ENCODE peak calls at places on chromosome 10, in six cellular contexts. One of them, this sample, is unnamed. For H3K4me1, the result is how much of the 10 kb centered on the place peaks cover.

GRCh38 chr10:43075612-43076003 is 1.3 kb upstream of the RET start:
- DNase-seq in GM12878: no peak
- DNase-seq in left ventricle myocardium inferior: no peak
- DNase-seq in lung: no peak
- DNase-seq in naive thymus-derived CD4-positive, alpha-beta T cell: no peak
- DNase-seq in esophagus muscularis mucosa: no peak
- DNase-seq in this sample: no peak

GRCh38 chr10:132961-133898 is 2.0 kb upstream of the ZMYND11 start:
- DNase-seq in GM12878: no peak
- DNase-seq in left ventricle myocardium inferior: no peak
- DNase-seq in lung: no peak
- DNase-seq in naive thymus-derived CD4-positive, alpha-beta T cell: no peak
- DNase-seq in esophagus muscularis mucosa: no peak
- DNase-seq in this sample: no peak

GRCh38 chr10:124632064-124632531 is 112.1 kb downstream of the FAM53B start:
- DNase-seq in GM12878: no peak
- DNase-seq in left ventricle myocardium inferior: peak
- DNase-seq in lung: peak
- DNase-seq in naive thymus-derived CD4-positive, alpha-beta T cell: no peak
- DNase-seq in esophagus muscularis mucosa: no peak
- DNase-seq in this sample: peak

GRCh38 chr10:132142396-132143161 is 44.2 kb upstream of the DPYSL4 start:
- DNase-seq in GM12878: no peak
- DNase-seq in left ventricle myocardium inferior: peak
- DNase-seq in lung: no peak
- DNase-seq in naive thymus-derived CD4-positive, alpha-beta T cell: peak
- DNase-seq in esophagus muscularis mucosa: no peak
- DNase-seq in this sample: peak

GRCh38 chr10:110651044-110651958 is 7.2 kb downstream of the RBM20 start:
- DNase-seq in GM12878: no peak
- DNase-seq in left ventricle myocardium inferior: no peak
- DNase-seq in lung: no peak
- DNase-seq in naive thymus-derived CD4-positive, alpha-beta T cell: peak
- DNase-seq in esophagus muscularis mucosa: peak
- DNase-seq in this sample: no peak

GRCh38 chr10:59536576-59537014 is 173.1 kb downstream of the SLC16A9 start:
- DNase-seq in GM12878: no peak
- DNase-seq in left ventricle myocardium inferior: peak
- DNase-seq in lung: no peak
- DNase-seq in naive thymus-derived CD4-positive, alpha-beta T cell: no peak
- DNase-seq in esophagus muscularis mucosa: no peak
- DNase-seq in this sample: no peak

GRCh38 chr10:98339790-98340189 is 71.8 kb upstream of the LOXL4 start:
- DNase-seq in GM12878: peak
- DNase-seq in left ventricle myocardium inferior: no peak
- DNase-seq in lung: no peak
- DNase-seq in naive thymus-derived CD4-positive, alpha-beta T cell: no peak
- DNase-seq in esophagus muscularis mucosa: no peak
- DNase-seq in this sample: no peak

GRCh38 chr10:100009283-100009792 is 409 bp downstream of the DNMBP start:
- DNase-seq in GM12878: no peak
- DNase-seq in left ventricle myocardium inferior: no peak
- DNase-seq in lung: no peak
- DNase-seq in naive thymus-derived CD4-positive, alpha-beta T cell: no peak
- DNase-seq in esophagus muscularis mucosa: no peak
- DNase-seq in this sample: peak

GRCh38 chr10:131726460-131726861 is 174.3 kb upstream of the PPP2R2D start:
- DNase-seq in GM12878: no peak
- DNase-seq in left ventricle myocardium inferior: peak
- DNase-seq in lung: no peak
- DNase-seq in naive thymus-derived CD4-positive, alpha-beta T cell: no peak
- DNase-seq in esophagus muscularis mucosa: no peak
- DNase-seq in this sample: peak

GRCh38 chr10:132512693-132513345 is 24.8 kb upstream of the INPP5A start:
- DNase-seq in GM12878: no peak
- DNase-seq in left ventricle myocardium inferior: no peak
- DNase-seq in lung: no peak
- DNase-seq in naive thymus-derived CD4-positive, alpha-beta T cell: no peak
- DNase-seq in esophagus muscularis mucosa: no peak
- DNase-seq in this sample: no peak

DNA sequence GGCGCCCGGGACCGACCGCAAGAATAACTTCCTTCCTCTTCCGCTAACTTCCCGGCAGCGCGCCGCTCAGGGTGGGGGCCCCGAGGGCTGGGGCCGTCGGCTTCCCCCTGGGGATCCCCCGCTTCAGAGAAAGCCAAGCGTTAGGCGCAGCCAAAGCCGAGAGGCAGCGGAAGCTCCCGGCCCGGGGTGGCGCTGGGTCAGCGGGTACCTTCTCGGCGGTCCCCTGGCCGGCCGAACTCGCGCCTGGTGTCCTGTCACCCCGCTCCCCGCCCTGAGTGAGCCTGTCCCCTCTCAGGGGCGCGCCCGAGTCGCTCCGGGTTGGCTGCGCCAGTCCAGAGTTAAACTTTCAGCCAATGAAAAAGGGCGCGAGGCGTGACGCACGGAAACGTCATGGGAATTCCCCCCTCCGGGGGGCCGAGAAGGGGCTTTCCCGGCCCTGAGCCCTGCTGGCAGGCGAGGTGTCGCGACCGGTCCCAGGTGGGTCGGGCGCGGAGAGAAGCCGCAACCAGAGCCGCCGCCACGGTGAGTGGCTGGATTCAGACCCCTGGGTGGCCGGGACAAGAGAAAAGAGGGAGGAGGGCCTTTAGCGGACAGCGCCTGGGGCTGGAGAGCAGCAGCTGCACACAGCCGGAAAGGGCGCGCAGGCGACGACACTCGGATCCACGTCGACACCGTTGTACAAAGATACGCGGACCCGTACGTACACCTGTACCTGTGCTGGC is 1.3 kb upstream of the NFKB2 start:
- DNase-seq in GM12878: peak
- DNase-seq in left ventricle myocardium inferior: peak
- DNase-seq in lung: peak
- DNase-seq in naive thymus-derived CD4-positive, alpha-beta T cell: peak
- DNase-seq in esophagus muscularis mucosa: peak
- DNase-seq in this sample: peak
- H3K27ac ChIP-seq in GM12878: peak
- H3K27ac ChIP-seq in left ventricle myocardium inferior: peak
- H3K27ac ChIP-seq in lung: peak
- H3K27ac ChIP-seq in naive thymus-derived CD4-positive, alpha-beta T cell: peak
- H3K27ac ChIP-seq in esophagus muscularis mucosa: peak
- H3K27ac ChIP-seq in this sample: peak

GRCh38 chr10:34748767-34749166 is 66.3 kb downstream of the PARD3 start:
- DNase-seq in GM12878: no peak
- DNase-seq in left ventricle myocardium inferior: no peak
- DNase-seq in lung: no peak
- DNase-seq in naive thymus-derived CD4-positive, alpha-beta T cell: no peak
- DNase-seq in esophagus muscularis mucosa: no peak
- DNase-seq in this sample: no peak

GRCh38 chr10:34756584-34756983 is 58.5 kb downstream of the PARD3 start:
- DNase-seq in GM12878: no peak
- DNase-seq in left ventricle myocardium inferior: no peak
- DNase-seq in lung: no peak
- DNase-seq in naive thymus-derived CD4-positive, alpha-beta T cell: no peak
- DNase-seq in esophagus muscularis mucosa: no peak
- DNase-seq in this sample: no peak

GRCh38 chr10:34757933-34758332 is 57.2 kb downstream of the PARD3 start:
- DNase-seq in GM12878: no peak
- DNase-seq in left ventricle myocardium inferior: no peak
- DNase-seq in lung: no peak
- DNase-seq in naive thymus-derived CD4-positive, alpha-beta T cell: no peak
- DNase-seq in esophagus muscularis mucosa: no peak
- DNase-seq in this sample: no peak

GRCh38 chr10:34751272-34751671 is 63.8 kb downstream of the PARD3 start:
- DNase-seq in GM12878: no peak
- DNase-seq in left ventricle myocardium inferior: no peak
- DNase-seq in lung: no peak
- DNase-seq in naive thymus-derived CD4-positive, alpha-beta T cell: no peak
- DNase-seq in esophagus muscularis mucosa: no peak
- DNase-seq in this sample: no peak

DNA sequence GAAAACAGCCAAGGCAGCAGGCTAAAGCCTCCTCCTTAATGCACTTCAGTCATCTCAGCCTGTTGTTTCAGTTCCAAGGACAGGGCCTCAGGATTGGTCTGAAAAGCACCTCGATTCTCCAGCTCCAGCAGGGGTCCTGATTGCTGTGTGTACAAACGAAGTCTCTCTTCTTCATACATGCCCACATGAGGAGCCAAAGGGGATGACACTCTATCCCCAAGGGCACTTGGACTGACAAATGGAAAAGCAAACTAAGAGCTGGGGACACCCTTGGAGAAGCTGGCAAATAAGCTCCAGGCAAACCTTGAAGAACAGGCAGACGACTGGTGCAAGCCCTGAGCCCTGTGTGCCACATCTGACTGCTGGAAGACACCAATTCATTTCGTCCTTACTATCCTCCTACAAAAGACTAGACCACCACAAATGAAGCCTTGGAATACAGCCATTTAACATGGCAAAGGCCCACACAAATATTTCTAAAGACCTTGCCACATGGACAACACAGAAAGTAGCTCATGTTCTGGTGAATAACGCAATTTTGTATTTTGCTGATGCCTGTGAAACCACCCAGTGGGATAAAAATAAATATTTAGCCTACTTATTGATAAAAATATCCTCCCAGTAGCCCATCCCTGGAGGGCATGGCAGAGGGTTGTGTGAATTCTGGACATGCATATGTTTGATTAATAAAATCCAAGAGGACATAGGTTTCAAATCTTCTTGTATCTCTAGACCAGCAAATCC is 61.9 kb downstream of the PARD3 start:
- DNase-seq in GM12878: no peak
- DNase-seq in left ventricle myocardium inferior: no peak
- DNase-seq in lung: no peak
- DNase-seq in naive thymus-derived CD4-positive, alpha-beta T cell: no peak
- DNase-seq in esophagus muscularis mucosa: no peak
- DNase-seq in this sample: peak
- H3K4me1 ChIP-seq in GM12878: under half
- H3K4me1 ChIP-seq in left ventricle myocardium inferior: half or more
- H3K4me1 ChIP-seq in lung: under half
- H3K4me1 ChIP-seq in naive thymus-derived CD4-positive, alpha-beta T cell: under half
- H3K4me1 ChIP-seq in esophagus muscularis mucosa: under half
- H3K4me1 ChIP-seq in this sample: under half

DNA sequence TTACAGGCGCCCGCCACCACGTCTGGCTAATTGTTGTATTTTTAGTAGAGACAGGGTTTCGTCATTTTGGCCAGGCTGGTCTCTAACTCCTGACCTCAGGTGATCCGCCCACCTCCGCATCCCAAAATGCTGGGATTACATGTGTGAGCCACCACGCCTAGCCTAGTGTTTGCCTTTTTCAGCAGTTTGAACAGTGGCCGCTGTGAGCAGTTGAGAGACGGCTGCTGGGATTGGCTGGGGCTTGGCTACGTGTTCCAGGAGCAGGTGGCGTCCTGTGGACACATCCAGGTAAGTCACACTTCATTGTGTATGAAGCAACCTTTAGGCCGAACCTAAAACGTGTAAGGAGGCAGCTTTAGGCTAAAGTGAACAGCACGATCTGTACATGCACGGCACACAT is 231.8 kb upstream of the PITRM1 start:
- DNase-seq in GM12878: no peak
- DNase-seq in left ventricle myocardium inferior: no peak
- DNase-seq in lung: no peak
- DNase-seq in naive thymus-derived CD4-positive, alpha-beta T cell: no peak
- DNase-seq in esophagus muscularis mucosa: no peak
- DNase-seq in this sample: no peak
- H3K4me3 ChIP-seq in GM12878: no peak
- H3K4me3 ChIP-seq in left ventricle myocardium inferior: no peak
- H3K4me3 ChIP-seq in lung: no peak
- H3K4me3 ChIP-seq in naive thymus-derived CD4-positive, alpha-beta T cell: no peak
- H3K4me3 ChIP-seq in esophagus muscularis mucosa: no peak
- H3K4me3 ChIP-seq in this sample: no peak

GRCh38 chr10:103622935-103623574 is 129.6 kb downstream of the NEURL1 start:
- DNase-seq in GM12878: no peak
- DNase-seq in left ventricle myocardium inferior: no peak
- DNase-seq in lung: no peak
- DNase-seq in naive thymus-derived CD4-positive, alpha-beta T cell: no peak
- DNase-seq in esophagus muscularis mucosa: no peak
- DNase-seq in this sample: no peak
- H3K27ac ChIP-seq in GM12878: no peak
- H3K27ac ChIP-seq in left ventricle myocardium inferior: no peak
- H3K27ac ChIP-seq in lung: no peak
- H3K27ac ChIP-seq in naive thymus-derived CD4-positive, alpha-beta T cell: no peak
- H3K27ac ChIP-seq in esophagus muscularis mucosa: no peak
- H3K27ac ChIP-seq in this sample: no peak

GRCh38 chr10:77237120-77237519 is 400.5 kb downstream of the KCNMA1 start:
- DNase-seq in GM12878: no peak
- DNase-seq in left ventricle myocardium inferior: no peak
- DNase-seq in lung: no peak
- DNase-seq in naive thymus-derived CD4-positive, alpha-beta T cell: no peak
- DNase-seq in esophagus muscularis mucosa: no peak
- DNase-seq in this sample: no peak

GRCh38 chr10:77234599-77234998 is 403.0 kb downstream of the KCNMA1 start:
- DNase-seq in GM12878: no peak
- DNase-seq in left ventricle myocardium inferior: no peak
- DNase-seq in lung: no peak
- DNase-seq in naive thymus-derived CD4-positive, alpha-beta T cell: no peak
- DNase-seq in esophagus muscularis mucosa: no peak
- DNase-seq in this sample: no peak

GRCh38 chr10:77236029-77236428 is 401.6 kb downstream of the KCNMA1 start:
- DNase-seq in GM12878: no peak
- DNase-seq in left ventricle myocardium inferior: no peak
- DNase-seq in lung: no peak
- DNase-seq in naive thymus-derived CD4-positive, alpha-beta T cell: no peak
- DNase-seq in esophagus muscularis mucosa: no peak
- DNase-seq in this sample: no peak

GRCh38 chr10:77233466-77233865 is 404.1 kb downstream of the KCNMA1 start:
- DNase-seq in GM12878: no peak
- DNase-seq in left ventricle myocardium inferior: no peak
- DNase-seq in lung: no peak
- DNase-seq in naive thymus-derived CD4-positive, alpha-beta T cell: no peak
- DNase-seq in esophagus muscularis mucosa: no peak
- DNase-seq in this sample: no peak

GRCh38 chr10:77236700-77237099 is 400.9 kb downstream of the KCNMA1 start:
- DNase-seq in GM12878: no peak
- DNase-seq in left ventricle myocardium inferior: no peak
- DNase-seq in lung: no peak
- DNase-seq in naive thymus-derived CD4-positive, alpha-beta T cell: no peak
- DNase-seq in esophagus muscularis mucosa: no peak
- DNase-seq in this sample: peak
- H3K4me1 ChIP-seq in GM12878: under half
- H3K4me1 ChIP-seq in left ventricle myocardium inferior: under half
- H3K4me1 ChIP-seq in lung: under half
- H3K4me1 ChIP-seq in naive thymus-derived CD4-positive, alpha-beta T cell: under half
- H3K4me1 ChIP-seq in esophagus muscularis mucosa: under half
- H3K4me1 ChIP-seq in this sample: under half

This sample was measured in body of pancreas.